ENCODE peak calls at places on chromosomes 11 and 22, in eight cellular contexts. N is fibroblast of lung; P is activated naive CD8-positive, alpha-beta T cell treated with anti-CD3 and anti-CD28 coated beads, Interleukin-2, amount 50 U/mL, for 24 hours; A is NCI-H2029; G is ACHN; Z is coronary artery; Q is stomach; H is sciatic nerve. F is an unnamed sample.

GRCh38 chr11:32006799-32007388 is 84.0 kb upstream of the RCN1 start:
- DNase-seq in N (peak; percentile 40), P (no peak), A (no peak), G (peak; percentile 58), Z (no peak), Q (no peak), H (no peak), F (peak; percentile 20)

GRCh38 chr11:93822359-93822758 is 28.1 kb downstream of the VSTM5 start:
- DNase-seq in N (no peak), P (no peak), A (no peak), G (peak; percentile 21), Z (no peak), Q (no peak), H (no peak), F (no peak)

GRCh38 chr22:44455151-44455962 is 42.7 kb downstream of the RTL6 start:
- DNase-seq in N (no peak), P (peak; percentile 43), A (peak; percentile 76), G (no peak), Z (peak; percentile 54), Q (peak; percentile 27), H (peak; percentile 45), F (no peak)

GRCh38 chr11:131145806-131146205 is 224.6 kb upstream of the NTM start:
- DNase-seq in N (no peak), P (no peak), A (no peak), G (no peak), Z (no peak), Q (no peak), H (no peak), F (no peak)

GRCh38 chr11:12914401-12914912 is 94.7 kb upstream of the RASSF10 start:
- DNase-seq in N (peak; percentile 49), P (no peak), A (no peak), G (peak; percentile 29), Z (no peak), Q (no peak), H (peak; percentile 73), F (peak; percentile 14)

GRCh38 chr22:31296258-31296657 is 4.0 kb upstream of the PIK3IP1 start:
- DNase-seq in N (no peak), P (no peak), A (no peak), G (no peak), Z (no peak), Q (no peak), H (no peak), F (no peak)

GRCh38 chr22:41290262-41291221 is 4.6 kb upstream of the RANGAP1 start:
- DNase-seq in N (peak; percentile 86), P (no peak), A (no peak), G (peak; percentile 89), Z (no peak), Q (no peak), H (no peak), F (no peak)

GRCh38 chr11:134536677-134537076 is 124.6 kb upstream of the B3GAT1 start:
- DNase-seq in N (no peak), P (no peak), A (no peak), G (no peak), Z (peak; percentile 29), Q (no peak), H (no peak), F (no peak)

GRCh38 chr22:21567456-21568206 is at the start of gene UBE2L3:
- DNase-seq in N (peak; percentile 79), P (peak; percentile 87), A (peak; percentile 43), G (peak; percentile 76), Z (peak; percentile 83), Q (peak; percentile 82), H (peak; percentile 90), F (peak; percentile 96)

GRCh38 chr11:83571301-83571700 is 285.1 kb upstream of the CCDC90B start:
- DNase-seq in N (peak; percentile 61), P (no peak), A (no peak), G (no peak), Z (no peak), Q (no peak), H (no peak), F (no peak)

GRCh38 chr11:10657308-10658271 is 36.0 kb downstream of the IRAG1 start:
- DNase-seq in N (peak; percentile 86), P (peak; percentile 12), A (no peak), G (peak; percentile 57), Z (no peak), Q (no peak), H (no peak), F (peak; percentile 38)

GRCh38 chr11:18010977-18011586 is 1.8 kb downstream of the SERGEF start:
- DNase-seq in N (no peak), P (peak; percentile 6), A (peak; percentile 22), G (no peak), Z (no peak), Q (no peak), H (no peak), F (no peak)

GRCh38 chr11:71307811-71308645 is 55.7 kb upstream of the SHANK2 start:
- DNase-seq in N (no peak), P (no peak), A (no peak), G (no peak), Z (peak; percentile 56), Q (peak; percentile 22), H (peak; percentile 3), F (no peak)

GRCh38 chr22:35727436-35727835 is 9.8 kb downstream of the APOL5 start:
- DNase-seq in N (no peak), P (no peak), A (no peak), G (no peak), Z (no peak), Q (peak; percentile 24), H (no peak), F (no peak)

GRCh38 chr22:36184433-36185035 is 17.1 kb downstream of the APOL4 start:
- DNase-seq in N (peak; percentile 44), P (no peak), A (no peak), G (no peak), Z (no peak), Q (no peak), H (no peak), F (no peak)

GRCh38 chr11:71502026-71502425 is 25.0 kb upstream of the KRTAP5-7 start:
- DNase-seq in N (no peak), P (no peak), A (no peak), G (no peak), Z (no peak), Q (no peak), H (peak; percentile 30), F (no peak)

GRCh38 chr22:37910863-37911262 is 4.8 kb downstream of the MICALL1 start:
- DNase-seq in N (no peak), P (no peak), A (no peak), G (no peak), Z (no peak), Q (no peak), H (no peak), F (no peak)

GRCh38 chr22:48942698-48943566 is 884.7 kb downstream of the BRD1 start:
- DNase-seq in N (no peak), P (no peak), A (no peak), G (no peak), Z (peak; percentile 59), Q (peak; percentile 21), H (peak; percentile 51), F (no peak)

GRCh38 chr11:130877532-130877931 is 38.7 kb downstream of the SNX19 start:
- DNase-seq in N (no peak), P (no peak), A (no peak), G (no peak), Z (no peak), Q (no peak), H (no peak), F (no peak)

GRCh38 chr11:27619936-27620335 is 80.3 kb downstream of the BDNF start:
- DNase-seq in N (no peak), P (no peak), A (no peak), G (no peak), Z (no peak), Q (no peak), H (no peak), F (no peak)